ENCODE peak calls at places on chromosomes 6 and 20, in seven cellular contexts. J is A549, F is IMR-90, H is GM12878, U is HepG2, V is HCT116, N is K562. E is an unnamed sample.
A peak's percentile ranks its signal among the peaks of the same experiment; 100 is the strongest.

GRCh38 chr20:14866841-14867514 is 529.6 kb upstream of the FLRT3 start:
- DNase-seq in H (no peak), N (no peak), F (no peak), U (peak; percentile 53), V (no peak), J (no peak), E (no peak)

GRCh38 chr20:45039470-45039811 is 61.5 kb downstream of the KCNS1 start:
- DNase-seq in H (no peak), V (no peak), F (no peak), N (no peak), U (no peak), J (no peak), E (no peak)

GRCh38 chr6:158014505-158015187 is 33.0 kb downstream of the SYNJ2 start:
- DNase-seq in F (peak; percentile 65), J (no peak), U (peak; percentile 88), N (no peak), H (no peak), V (no peak), E (no peak)

GRCh38 chr6:29602564-29603361 is 17.8 kb downstream of the OR2H2 start:
- DNase-seq in F (peak; percentile 7), J (peak; percentile 27), N (peak; percentile 74), H (no peak), U (peak; percentile 35), V (peak; percentile 6), E (peak; percentile 63)

GRCh38 chr6:150316936-150317335 is 51.9 kb upstream of the IYD start:
- DNase-seq in N (no peak), J (no peak), V (no peak), H (no peak), F (no peak), U (no peak), E (no peak)

GRCh38 chr20:16455296-16455695 is 118.0 kb downstream of the KIF16B start:
- DNase-seq in V (no peak), H (no peak), F (no peak), U (no peak), N (no peak), J (no peak), E (no peak)

GRCh38 chr20:49132995-49133451 is 55.1 kb downstream of the STAU1 start:
- DNase-seq in U (peak; percentile 83), H (peak; percentile 28), V (peak; percentile 47), J (peak; percentile 73), N (peak; percentile 66), F (peak; percentile 79), E (no peak)

GRCh38 chr6:169035381-169036280 is 218.0 kb downstream of the THBS2 start:
- DNase-seq in F (peak; percentile 44), H (no peak), V (no peak), N (no peak), U (no peak), J (no peak), E (no peak)

GRCh38 chr20:57223648-57224489 is 42.6 kb downstream of the BMP7 start:
- DNase-seq in V (no peak), J (no peak), H (no peak), N (no peak), F (no peak), U (no peak), E (no peak)

GRCh38 chr20:15076785-15077184 is 739.4 kb upstream of the FLRT3 start:
- DNase-seq in H (no peak), V (no peak), N (no peak), U (no peak), F (no peak), J (no peak), E (no peak)

GRCh38 chr20:35523298-35523888 is 6.1 kb downstream of the C20orf173 start:
- DNase-seq in V (no peak), U (peak; percentile 47), H (no peak), J (peak; percentile 23), F (no peak), N (peak; percentile 59), E (no peak)

GRCh38 chr20:40192083-40192482 is 497.0 kb downstream of the MAFB start:
- DNase-seq in F (no peak), V (no peak), J (no peak), N (no peak), H (no peak), U (no peak), E (no peak)

GRCh38 chr20:12748359-12748994 is 260.3 kb upstream of the SPTLC3 start:
- DNase-seq in H (no peak), F (no peak), N (no peak), U (no peak), V (no peak), J (no peak), E (no peak)

GRCh38 chr6:108714012-108714773 is 134.0 kb upstream of the ARMC2 start:
- DNase-seq in V (no peak), N (peak; percentile 37), F (peak; percentile 51), H (no peak), U (no peak), J (no peak), E (no peak)

GRCh38 chr6:149750136-149750609 is 632 bp downstream of the PCMT1 start:
- DNase-seq in U (peak; percentile 80), H (no peak), J (peak; percentile 70), N (peak; percentile 92), V (peak; percentile 31), F (peak; percentile 49), E (peak; percentile 60)

GRCh38 chr6:117138920-117139319 is 126.4 kb upstream of the VGLL2 start:
- DNase-seq in N (no peak), V (no peak), H (no peak), J (no peak), F (no peak), U (no peak), E (no peak)

GRCh38 chr6:126041516-126042447 is 55.4 kb downstream of the TRMT11 start:
- DNase-seq in J (no peak), V (no peak), F (peak; percentile 62), U (no peak), N (no peak), H (no peak), E (no peak)

GRCh38 chr6:43847741-43848630 is 78.0 kb downstream of the VEGFA start:
- DNase-seq in F (peak; percentile 47), J (no peak), N (no peak), H (no peak), V (no peak), U (no peak), E (no peak)

GRCh38 chr20:51185277-51185676 is 162.4 kb upstream of the KCNG1 start:
- DNase-seq in J (no peak), H (no peak), U (no peak), V (no peak), N (peak; percentile 11), F (no peak), E (no peak)

GRCh38 chr20:63458170-63459069 is 14.0 kb downstream of the KCNQ2 start:
- DNase-seq in J (no peak), U (no peak), H (no peak), F (no peak), N (no peak), V (no peak), E (no peak)

GRCh38 chr6:158142789-158143188 is 25.3 kb downstream of the SERAC1 start:
- DNase-seq in U (peak; percentile 70), J (no peak), F (peak; percentile 88), V (no peak), H (no peak), N (no peak), E (no peak)

GRCh38 chr6:36333889-36334288 is 2.8 kb downstream of the BNIP5 start:
- DNase-seq in H (no peak), V (no peak), J (no peak), N (no peak), F (no peak), U (no peak), E (no peak)

GRCh38 chr6:148846778-148847761 is 100.2 kb downstream of the UST start:
- DNase-seq in H (no peak), F (peak; percentile 30), V (no peak), U (no peak), N (no peak), J (no peak), E (no peak)

GRCh38 chr6:2436391-2437154 is 191.2 kb upstream of the GMDS start:
- DNase-seq in V (no peak), N (no peak), F (no peak), H (no peak), J (no peak), U (no peak), E (no peak)

GRCh38 chr20:33650753-33651561 is 11.2 kb upstream of the C20orf144 start:
- DNase-seq in J (no peak), H (no peak), V (no peak), N (no peak), F (no peak), U (no peak), E (no peak)

GRCh38 chr6:101477436-101477835 is 83.9 kb downstream of the GRIK2 start:
- DNase-seq in J (no peak), V (no peak), H (no peak), U (no peak), N (no peak), F (no peak), E (no peak)

GRCh38 chr20:22544462-22544861 is 39.9 kb downstream of the FOXA2 start:
- DNase-seq in V (no peak), F (no peak), J (no peak), H (no peak), N (no peak), U (no peak), E (no peak)

GRCh38 chr6:130922922-130923321 is 95.7 kb downstream of the SMLR1 start:
- DNase-seq in U (no peak), H (no peak), N (no peak), J (no peak), V (no peak), F (no peak), E (no peak)

DNA sequence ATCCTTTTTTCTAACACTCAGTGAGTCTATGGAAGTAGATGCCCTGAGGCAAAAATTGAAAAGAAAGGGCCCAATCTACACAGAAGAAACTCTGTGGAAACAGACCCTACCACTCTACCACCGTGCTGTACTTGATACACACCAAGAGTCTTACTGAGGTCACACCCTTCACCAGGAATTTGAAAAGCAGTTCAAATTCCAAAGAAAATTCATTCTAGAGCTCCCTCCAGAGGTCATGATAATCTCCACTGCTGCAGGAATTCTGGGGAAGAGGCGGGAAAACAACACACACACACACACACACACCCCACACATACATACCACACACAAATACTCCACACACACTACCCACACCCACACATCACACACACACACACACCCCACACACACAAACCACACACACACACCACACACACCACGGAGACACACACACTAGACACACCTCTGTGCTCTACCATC is 336.8 kb downstream of the HDGFL1 start:
- DNase-seq in F (no peak), U (no peak), N (no peak), H (no peak), V (no peak), J (peak; percentile 28), E (no peak)
- TF ChIP-seq CEBPB in F (no peak), U (no peak), N (no peak), H (no peak), V (no peak), J (no peak), E (no peak)

GRCh38 chr20:38195521-38195920 is 30.5 kb upstream of the TGM2 start:
- DNase-seq in N (no peak), F (no peak), V (no peak), J (no peak), U (no peak), H (no peak), E (no peak)
- TF ChIP-seq CEBPB in N (no peak), F (no peak), V (no peak), J (no peak), U (no peak), H (no peak), E (no peak)

GRCh38 chr6:63174173-63174572 is 37.1 kb upstream of the FKBP1C start:
- DNase-seq in V (no peak), H (no peak), J (no peak), U (no peak), F (no peak), N (no peak), E (no peak)
- TF ChIP-seq CEBPB in V (no peak), H (no peak), J (no peak), U (no peak), F (no peak), N (no peak), E (no peak)

GRCh38 chr6:163200299-163201093 is 214.0 kb upstream of the QKI start:
- DNase-seq in J (no peak), N (no peak), U (no peak), H (no peak), F (no peak), V (no peak), E (no peak)
- TF ChIP-seq CEBPB in J (no peak), N (no peak), U (no peak), H (no peak), F (no peak), V (no peak), E (no peak)